ENCODE peak calls at places on chromosomes 5 and 9, in four cellular contexts. W, G, A and N are unnamed samples.

GRCh38 chr5:127961006-127961763 is 122.4 kb upstream of the SLC12A2 start:
- DNase-seq in G (no peak), A (no peak), W (no peak), N (no peak)

GRCh38 chr9:104906441-104907277 is 21.3 kb downstream of the ABCA1 start:
- DNase-seq in G (peak; percentile 81), A (peak; percentile 30), W (no peak), N (no peak)

GRCh38 chr5:154753792-154754191 is 1.4 kb upstream of the LARP1 start:
- DNase-seq in A (no peak), G (peak; percentile 97), W (no peak), N (peak; percentile 45)

GRCh38 chr9:105171589-105171988 is 72.9 kb upstream of the SLC44A1 start:
- DNase-seq in A (no peak), W (no peak), G (no peak), N (peak; percentile 59)

GRCh38 chr5:73137575-73138530 is 17.5 kb downstream of the TMEM171 start:
- DNase-seq in A (no peak), W (no peak), G (no peak), N (no peak)

GRCh38 chr5:180644825-180645608 is 4.4 kb downstream of the FLT4 start:
- DNase-seq in G (no peak), W (peak; percentile 23), A (peak; percentile 45), N (no peak)

GRCh38 chr5:108382784-108383358 is 973 bp upstream of the FBXL17 start:
- DNase-seq in W (no peak), G (peak; percentile 44), A (no peak), N (peak; percentile 31)

GRCh38 chr9:94042516-94042915 is 41.7 kb upstream of the PTPDC1 start:
- DNase-seq in G (peak; percentile 46), W (no peak), A (no peak), N (no peak)

GRCh38 chr9:133344979-133345378 is 3.0 kb downstream of the MED22 start:
- DNase-seq in A (no peak), G (no peak), W (no peak), N (no peak)

GRCh38 chr5:95641803-95642220 is 4.8 kb upstream of the RFESD start:
- DNase-seq in W (no peak), G (peak; percentile 54), A (no peak), N (no peak)

GRCh38 chr9:130362691-130363090 is 82.1 kb upstream of the ASS1 start:
- DNase-seq in G (no peak), W (no peak), A (no peak), N (no peak)

GRCh38 chr5:171386861-171387254 is 791 bp upstream of the NPM1 start:
- DNase-seq in W (no peak), G (peak; percentile 12), A (no peak), N (peak; percentile 65)

GRCh38 chr5:17180330-17180843 is 37.0 kb upstream of the BASP1 start:
- DNase-seq in W (no peak), A (no peak), G (no peak), N (peak; percentile 84)

GRCh38 chr5:99156688-99157087 is 227.9 kb upstream of the CHD1 start:
- DNase-seq in W (no peak), G (no peak), A (no peak), N (no peak)

GRCh38 chr9:68777070-68777763 is 72.2 kb downstream of the PIP5K1B start:
- DNase-seq in G (no peak), W (no peak), A (no peak), N (no peak)

GRCh38 chr5:749101-749670 is 35.3 kb downstream of the ZDHHC11B start:
- DNase-seq in W (peak; percentile 9), A (no peak), G (no peak), N (no peak)

GRCh38 chr9:35526087-35526801 is 36.3 kb downstream of the RUSC2 start:
- DNase-seq in A (no peak), W (no peak), G (peak; percentile 64), N (no peak)

GRCh38 chr5:135075621-135076585 is 41.9 kb upstream of the PITX1 start:
- DNase-seq in A (no peak), W (no peak), G (peak; percentile 53), N (no peak)

GRCh38 chr5:32450952-32451351 is 6.4 kb upstream of the ZFR start:
- DNase-seq in G (no peak), W (no peak), A (peak; percentile 36), N (peak; percentile 41)

GRCh38 chr5:5270958-5271605 is 131.0 kb downstream of the ADAMTS16 start:
- DNase-seq in A (peak; percentile 81), W (peak; percentile 85), G (peak; percentile 40), N (peak; percentile 90)

GRCh38 chr5:180112101-180112861 is 40.7 kb upstream of the RNF130 start:
- DNase-seq in G (no peak), W (no peak), A (no peak), N (no peak)

GRCh38 chr5:102545175-102545574 is 46.4 kb upstream of the SLCO6A1 start:
- DNase-seq in G (no peak), A (peak; percentile 63), W (peak; percentile 79), N (peak; percentile 79)

GRCh38 chr5:147436596-147436995 is 73.3 kb downstream of the DPYSL3 start:
- DNase-seq in A (no peak), G (no peak), W (no peak), N (no peak)

GRCh38 chr5:59407967-59408366 is 485.6 kb downstream of the PDE4D start:
- DNase-seq in W (no peak), G (no peak), A (no peak), N (no peak)

GRCh38 chr9:72365525-72366256 is 683 bp upstream of the ZFAND5 start:
- DNase-seq in A (peak; percentile 64), G (peak; percentile 87), W (peak; percentile 73), N (peak; percentile 90)

GRCh38 chr9:107545036-107545435 is 55.5 kb upstream of the KLF4 start:
- DNase-seq in G (no peak), A (no peak), W (no peak), N (peak; percentile 58)

GRCh38 chr5:113213551-113213971 is 221.2 kb downstream of the TSSK1B start:
- DNase-seq in A (no peak), W (no peak), G (no peak), N (no peak)
- H3K56ac ChIP-seq in A (no peak overlapping the region), W (no peak overlapping the region), G (no peak overlapping the region), N (peak overlapping the region; percentile 12)

GRCh38 chr5:34659168-34659567 is 3.0 kb downstream of the RAI14 start:
- DNase-seq in G (no peak), A (no peak), W (no peak), N (no peak)

GRCh38 chr5:34656700-34657549 is 797 bp downstream of the RAI14 start:
- DNase-seq in W (no peak), G (no peak), A (no peak), N (no peak)

GRCh38 chr5:34656001-34656699 is at the start of gene RAI14:
- DNase-seq in G (peak; percentile 85), W (peak; percentile 84), A (peak; percentile 86), N (peak; percentile 92)

GRCh38 chr5:34658023-34658422 is 1.9 kb downstream of the RAI14 start:
- DNase-seq in G (peak; percentile 66), A (no peak), W (no peak), N (peak; percentile 50)

GRCh38 chr5:34657550-34657921 is 1.4 kb downstream of the RAI14 start:
- DNase-seq in W (no peak), G (peak; percentile 42), A (no peak), N (peak; percentile 72)
- H3K23ac ChIP-seq in W (no peak overlapping the region), G (peak overlapping the region; percentile 98), A (no peak overlapping the region), N (peak overlapping the region; percentile 95)

DNA sequence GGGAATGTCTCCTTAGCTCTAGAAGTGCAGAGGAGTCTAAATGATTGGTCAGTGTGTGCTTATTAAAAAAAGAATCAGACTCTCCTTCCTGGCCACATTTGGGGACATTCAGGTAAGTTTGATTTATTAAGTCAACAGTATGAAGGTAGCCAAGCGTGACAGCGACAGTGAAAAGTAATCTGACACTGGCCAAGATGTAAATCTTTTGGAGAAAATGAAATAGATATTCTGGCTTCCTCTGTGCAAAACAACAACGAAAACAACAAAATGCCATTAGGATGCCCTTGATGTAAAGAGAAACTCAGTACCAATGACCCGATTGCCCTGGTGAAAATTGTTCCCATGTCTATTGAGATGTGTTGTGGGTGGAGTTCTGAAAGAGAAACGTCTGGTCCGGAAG is 267.8 kb downstream of the MAT2B start:
- DNase-seq in A (no peak), W (no peak), G (no peak), N (no peak)
- H3K56ac ChIP-seq in A (no peak overlapping the region), W (no peak overlapping the region), G (no peak overlapping the region), N (no peak overlapping the region)

GRCh38 chr9:89058906-89059305 is 67.6 kb downstream of the S1PR3 start:
- DNase-seq in G (no peak), W (no peak), A (no peak), N (no peak)

GRCh38 chr9:89065921-89066320 is 74.7 kb downstream of the S1PR3 start:
- DNase-seq in G (no peak), W (no peak), A (no peak), N (no peak)

GRCh38 chr9:89060790-89061189 is 69.5 kb downstream of the S1PR3 start:
- DNase-seq in W (no peak), G (no peak), A (no peak), N (no peak)

GRCh38 chr9:89054865-89055495 is 63.7 kb downstream of the S1PR3 start:
- DNase-seq in W (no peak), G (no peak), A (no peak), N (no peak)

GRCh38 chr9:89059925-89060506 is 68.7 kb downstream of the S1PR3 start:
- DNase-seq in G (no peak), W (no peak), A (no peak), N (no peak)
- H3K23ac ChIP-seq in G (no peak overlapping the region), W (no peak overlapping the region), A (no peak overlapping the region), N (no peak overlapping the region)

GRCh38 chr5:139193928-139194327 is 4.2 kb downstream of the SIL1 start:
- DNase-seq in G (no peak), W (no peak), A (no peak), N (peak; percentile 45)
- H3K56ac ChIP-seq in G (no peak overlapping the region), W (no peak overlapping the region), A (no peak overlapping the region), N (no peak overlapping the region)

GRCh38 chr5:40929049-40929448 is 19.8 kb downstream of the C7 start:
- DNase-seq in A (no peak), G (no peak), W (no peak), N (no peak)
- H3K23ac ChIP-seq in A (no peak overlapping the region), G (no peak overlapping the region), W (no peak overlapping the region), N (no peak overlapping the region)

GRCh38 chr5:2524620-2525019 is 226.9 kb downstream of the IRX2 start:
- DNase-seq in G (no peak), A (no peak), W (no peak), N (no peak)
- H3K56ac ChIP-seq in G (no peak overlapping the region), A (no peak overlapping the region), W (no peak overlapping the region), N (no peak overlapping the region)

GRCh38 chr9:6645153-6646027 is at the start of gene GLDC:
- DNase-seq in A (peak; percentile 84), G (no peak), W (peak; percentile 94), N (peak; percentile 95)
- H3K23ac ChIP-seq in A (no peak within 1 kb of the TSS), G (no peak within 1 kb of the TSS), W (no peak within 1 kb of the TSS), N (no peak within 1 kb of the TSS)

DNA sequence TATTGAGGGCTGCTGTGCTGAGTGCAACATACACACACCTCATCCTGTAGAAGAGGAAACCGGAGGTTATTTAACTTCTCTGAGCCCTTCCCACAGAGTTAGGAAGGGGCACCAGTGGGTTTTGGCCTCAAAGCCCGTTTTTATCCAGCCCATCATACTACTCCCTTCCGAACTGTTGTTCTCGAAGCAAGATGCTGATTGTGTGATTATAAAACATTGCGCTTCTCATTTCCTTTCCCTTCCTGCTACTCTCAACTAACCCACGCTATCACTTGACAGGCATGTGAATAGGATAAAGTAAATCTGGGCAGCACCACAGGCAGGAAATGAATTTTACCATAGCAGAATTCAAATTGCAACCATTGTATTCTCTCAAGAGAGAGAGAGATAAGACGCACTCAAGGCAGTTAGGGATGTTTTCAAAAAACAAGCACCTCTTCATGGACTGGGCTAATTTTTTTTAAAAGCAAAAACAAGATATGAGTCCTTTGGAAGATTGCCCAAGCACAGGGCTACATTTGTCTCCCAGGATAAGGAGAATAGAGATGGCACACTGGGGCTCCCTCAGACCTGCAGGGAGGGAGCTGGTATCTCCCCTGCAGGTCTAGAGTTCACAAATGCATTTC is 52.6 kb downstream of the GNA14 start:
- DNase-seq in G (no peak), W (no peak), A (no peak), N (peak; percentile 81)
- H3K56ac ChIP-seq in G (no peak overlapping the region), W (no peak overlapping the region), A (no peak overlapping the region), N (peak overlapping the region; percentile 59)